ENCODE peak calls at places on chromosomes 7 and 10, in six cellular contexts. N is body of pancreas, F is astrocyte of the spinal cord, V is fibroblast of pulmonary artery, O is choroid plexus epithelial cell, W is ascending aorta. A is an unnamed sample.

GRCh38 chr7:75808106-75808505 is 5.5 kb downstream of the CCL24 start:
- DNase-seq in N (no peak), F (no peak), V (no peak), O (peak), W (no peak), A (no peak)

GRCh38 chr10:99370993-99371392 is 41.8 kb downstream of the CNNM1 start:
- DNase-seq in N (peak), F (peak), V (peak), O (peak), W (no peak), A (peak)

GRCh38 chr7:28570970-28571288 is 158.6 kb downstream of the CREB5 start:
- DNase-seq in N (no peak), F (peak), V (peak), O (peak), W (no peak), A (peak)

GRCh38 chr7:126606331-126606730 is 646.4 kb downstream of the GRM8 start:
- DNase-seq in N (no peak), F (no peak), V (no peak), O (no peak), W (no peak), A (no peak)

GRCh38 chr10:23051855-23052309 is 43.5 kb upstream of the MSRB2 start:
- DNase-seq in N (no peak), F (no peak), V (no peak), O (no peak), W (no peak), A (no peak)

GRCh38 chr10:63105811-63106755 is 27.0 kb upstream of the NRBF2 start:
- DNase-seq in N (peak), F (peak), V (peak), O (peak), W (no peak), A (peak)

GRCh38 chr10:118508863-118509262 is 86.6 kb downstream of the PRLHR start:
- DNase-seq in N (no peak), F (no peak), V (no peak), O (no peak), W (no peak), A (no peak)

GRCh38 chr7:95104739-95105138 is 197.3 kb downstream of the PPP1R9A start:
- DNase-seq in N (peak), F (peak), V (peak), O (peak), W (no peak), A (peak)

GRCh38 chr10:70441877-70442205 is 360 bp upstream of the NODAL start:
- DNase-seq in N (no peak), F (no peak), V (no peak), O (no peak), W (no peak), A (no peak)

GRCh38 chr10:35792301-35792700 is 150.2 kb upstream of the FZD8 start:
- DNase-seq in N (no peak), F (no peak), V (no peak), O (peak), W (no peak), A (no peak)

GRCh38 chr7:732094-732541 is 5.0 kb upstream of the PRKAR1B start:
- DNase-seq in N (peak), F (peak), V (no peak), O (peak), W (no peak), A (no peak)

GRCh38 chr10:34758447-34758996 is 56.6 kb downstream of the PARD3 start:
- DNase-seq in N (no peak), F (peak), V (peak), O (peak), W (no peak), A (peak)

GRCh38 chr10:45000138-45000763 is 472 bp upstream of the ZNF22 start:
- DNase-seq in N (peak), F (peak), V (peak), O (peak), W (peak), A (peak)

GRCh38 chr10:130393342-130393741 is 257.2 kb downstream of the GLRX3 start:
- DNase-seq in N (no peak), F (no peak), V (no peak), O (no peak), W (peak), A (no peak)

DNA sequence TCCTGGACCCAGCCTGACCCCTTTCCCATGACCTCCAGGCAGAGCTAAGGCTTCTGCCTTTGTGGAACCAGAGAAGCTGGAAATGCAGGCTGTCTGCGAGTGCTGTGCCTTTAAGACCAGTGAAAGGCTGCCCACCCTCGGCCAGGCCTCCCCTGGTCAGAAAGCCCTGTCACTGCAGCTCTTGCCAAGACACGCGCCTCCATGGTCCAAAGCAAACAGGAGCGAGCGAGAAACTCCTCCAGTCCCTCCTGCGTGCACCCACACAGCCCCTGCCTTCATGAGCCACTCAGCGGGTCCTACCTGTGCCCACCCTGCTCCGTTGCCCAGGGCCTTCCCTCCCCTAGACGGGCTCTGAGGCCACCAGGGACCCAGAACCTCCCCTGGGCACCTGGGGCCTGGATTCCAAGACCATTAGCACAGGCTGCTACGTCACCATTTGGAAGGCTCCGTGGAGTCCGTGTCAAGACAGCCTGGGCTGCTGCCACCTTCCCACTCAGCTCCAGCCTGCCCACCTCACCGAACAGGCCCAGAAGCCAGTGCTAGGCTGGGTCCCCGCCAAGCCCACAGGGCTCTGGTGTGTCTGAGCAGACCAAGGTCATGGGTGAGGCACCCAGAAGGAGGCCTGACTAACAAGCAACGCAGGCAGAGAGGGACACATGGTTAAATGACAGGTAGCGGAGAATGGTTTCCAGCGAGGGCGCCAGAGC is 144.5 kb downstream of the NEURL1 start:
- DNase-seq in N (peak), F (peak), V (peak), O (peak), W (peak), A (peak)
- H3K4me3 ChIP-seq in N (no peak), F (no peak), V (no peak), O (no peak), W (peak), A (no peak)

GRCh38 chr7:149071182-149071635 is 19.3 kb downstream of the ZNF786 start:
- DNase-seq in N (no peak), F (no peak), V (no peak), O (no peak), W (no peak), A (no peak)

GRCh38 chr7:149071641-149072437 is 18.7 kb downstream of the ZNF786 start:
- DNase-seq in N (no peak), F (no peak), V (no peak), O (peak), W (no peak), A (peak)

GRCh38 chr7:149070372-149071140 is 20.0 kb downstream of the ZNF786 start:
- DNase-seq in N (no peak), F (no peak), V (no peak), O (no peak), W (no peak), A (no peak)

GRCh38 chr7:149063481-149063880 is 27.0 kb downstream of the ZNF786 start:
- DNase-seq in N (no peak), F (no peak), V (no peak), O (no peak), W (no peak), A (no peak)

GRCh38 chr7:149067869-149068268 is 22.6 kb downstream of the ZNF786 start:
- DNase-seq in N (no peak), F (no peak), V (no peak), O (no peak), W (no peak), A (no peak)
- TF ChIP-seq CTCF in N (no peak), F (no peak), V (no peak), O (peak), W (no peak), A (no peak)

GRCh38 chr10:24697080-24697479 is 26.6 kb downstream of the ARHGAP21 start:
- DNase-seq in N (no peak), F (no peak), V (no peak), O (no peak), W (no peak), A (no peak)

GRCh38 chr10:24706479-24707118 is 17.1 kb downstream of the ARHGAP21 start:
- DNase-seq in N (peak), F (peak), V (peak), O (peak), W (no peak), A (peak)

GRCh38 chr10:24703700-24704099 is 20.0 kb downstream of the ARHGAP21 start:
- DNase-seq in N (no peak), F (peak), V (peak), O (peak), W (no peak), A (peak)

GRCh38 chr10:24700911-24701310 is 22.8 kb downstream of the ARHGAP21 start:
- DNase-seq in N (no peak), F (no peak), V (no peak), O (no peak), W (no peak), A (no peak)

GRCh38 chr10:24701447-24701846 is 22.2 kb downstream of the ARHGAP21 start:
- DNase-seq in N (no peak), F (no peak), V (peak), O (peak), W (no peak), A (no peak)
- H3K4me3 ChIP-seq in N (no peak), F (no peak), V (no peak), O (no peak), W (no peak), A (no peak)

DNA sequence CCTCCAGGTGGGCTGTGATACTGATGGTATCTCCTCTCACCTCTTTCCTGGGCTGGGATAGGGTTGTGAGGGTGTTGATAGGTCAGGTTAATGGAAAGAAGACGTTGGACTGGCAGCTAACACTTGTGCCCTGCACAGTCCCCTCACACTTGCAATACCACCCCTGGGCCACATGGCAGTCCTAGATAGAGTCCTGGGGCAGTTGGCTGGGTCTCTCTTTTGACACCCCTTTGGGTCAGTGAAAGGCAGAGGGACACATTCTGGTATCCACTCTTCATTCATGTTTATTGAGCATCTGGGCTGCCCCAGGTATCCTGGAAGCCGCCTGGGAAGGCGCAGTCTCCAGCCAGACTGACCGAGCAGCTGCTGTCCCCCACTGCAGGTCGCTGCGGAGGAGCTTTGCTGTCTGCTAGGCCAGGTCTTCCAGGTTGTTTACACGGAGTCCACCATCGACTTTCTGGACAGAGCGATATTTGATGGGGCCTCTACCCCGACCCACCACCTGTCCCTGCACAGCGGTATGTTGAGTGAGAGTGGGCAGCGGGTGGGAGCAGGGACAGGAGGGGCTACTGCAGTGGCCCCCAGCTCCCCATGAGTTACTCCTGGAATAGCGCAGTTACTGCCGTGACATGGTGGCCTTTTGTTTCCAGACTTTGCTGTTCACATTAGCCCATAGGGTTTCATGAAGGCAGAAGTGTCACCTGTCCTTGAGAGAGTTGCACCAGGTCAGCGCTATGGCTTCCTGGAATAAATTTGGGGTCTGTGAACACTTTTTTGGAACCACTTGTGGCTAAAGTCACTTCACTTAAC is 19.1 kb downstream of the NACAD start:
- DNase-seq in N (no peak), F (no peak), V (no peak), O (no peak), W (peak), A (no peak)
- TF ChIP-seq CTCF in N (no peak), F (no peak), V (no peak), O (peak), W (no peak), A (no peak)

A was measured in fibroblast of mammary gland.